ENCODE peak calls at places on chromosome 22, in eight cellular contexts. I is heart left ventricle, J is transverse colon, G is AG04450, F is brain microvascular endothelial cell, W is heart right ventricle, H is esophagus squamous epithelium, T is fibroblast of lung. U is an unnamed sample.

GRCh38 chr22:45608763-45609180 is 62.9 kb upstream of the ATXN10 start:
- DNase-seq in I (no peak), J (no peak), G (no peak), F (peak; percentile 56), W (no peak), H (no peak), T (peak; percentile 43), U (no peak)

GRCh38 chr22:22858559-22858937 is 29.1 kb upstream of the IGLL5 start:
- DNase-seq in I (no peak), J (no peak), G (no peak), F (no peak), W (no peak), H (no peak), T (no peak), U (no peak)

GRCh38 chr22:29269731-29270474 is 1.8 kb downstream of the EWSR1 start:
- DNase-seq in I (no peak), J (no peak), G (no peak), F (no peak), W (no peak), H (no peak), T (no peak), U (no peak)

GRCh38 chr22:46696614-46697013 is 41.4 kb downstream of the CERK start:
- DNase-seq in I (no peak), J (no peak), G (no peak), F (no peak), W (no peak), H (no peak), T (no peak), U (no peak)

GRCh38 chr22:23115825-23116494 is 25.8 kb downstream of the RSPH14 start:
- DNase-seq in I (no peak), J (no peak), G (no peak), F (no peak), W (no peak), H (no peak), T (no peak), U (no peak)

GRCh38 chr22:43152355-43153071 is 1.2 kb downstream of the TSPO start:
- DNase-seq in I (peak; percentile 88), J (peak; percentile 88), G (no peak), F (no peak), W (peak; percentile 70), H (peak; percentile 31), T (peak; percentile 51), U (peak; percentile 89)

GRCh38 chr22:44667829-44668189 is 34.2 kb upstream of the PRR5 start:
- DNase-seq in I (no peak), J (peak; percentile 53), G (no peak), F (no peak), W (no peak), H (no peak), T (no peak), U (no peak)

GRCh38 chr22:33652596-33652995 is 267.7 kb downstream of the LARGE1 start:
- DNase-seq in I (no peak), J (no peak), G (no peak), F (peak; percentile 1), W (no peak), H (no peak), T (no peak), U (no peak)

GRCh38 chr22:44473166-44473565 is 24.9 kb downstream of the RTL6 start:
- DNase-seq in I (no peak), J (no peak), G (no peak), F (no peak), W (no peak), H (no peak), T (no peak), U (no peak)

GRCh38 chr22:17838180-17838865 is 64.1 kb upstream of the BID start:
- DNase-seq in I (no peak), J (no peak), G (no peak), F (no peak), W (no peak), H (no peak), T (no peak), U (no peak)

GRCh38 chr22:50074551-50075042 is 10.6 kb downstream of the MLC1 start:
- DNase-seq in I (no peak), J (peak; percentile 67), G (no peak), F (no peak), W (no peak), H (no peak), T (no peak), U (no peak)

GRCh38 chr22:23154461-23154860 is 9.2 kb downstream of the RAB36 start:
- DNase-seq in I (no peak), J (no peak), G (no peak), F (no peak), W (no peak), H (no peak), T (no peak), U (no peak)

GRCh38 chr22:20615533-20616450 is 108.4 kb downstream of the MED15 start:
- DNase-seq in I (no peak), J (no peak), G (no peak), F (no peak), W (no peak), H (no peak), T (no peak), U (no peak)

GRCh38 chr22:32132126-32132525 is 27.0 kb downstream of the C22orf42 start:
- DNase-seq in I (no peak), J (no peak), G (no peak), F (no peak), W (no peak), H (no peak), T (no peak), U (no peak)

GRCh38 chr22:36036167-36036624 is 7.6 kb upstream of the RBFOX2 start:
- DNase-seq in I (no peak), J (no peak), G (no peak), F (no peak), W (no peak), H (no peak), T (no peak), U (no peak)

GRCh38 chr22:39474351-39474991 is 17.7 kb downstream of the MGAT3 start:
- DNase-seq in I (no peak), J (peak; percentile 70), G (no peak), F (no peak), W (no peak), H (no peak), T (no peak), U (no peak)

GRCh38 chr22:30806391-30806861 is 111.8 kb downstream of the OSBP2 start:
- DNase-seq in I (no peak), J (no peak), G (no peak), F (peak; percentile 43), W (no peak), H (no peak), T (peak; percentile 61), U (no peak)

GRCh38 chr22:26573026-26573662 is 16.8 kb downstream of the TPST2 start:
- DNase-seq in I (peak; percentile 77), J (peak; percentile 17), G (no peak), F (no peak), W (peak; percentile 40), H (no peak), T (peak; percentile 56), U (peak; percentile 22)

GRCh38 chr22:23175817-23176644 is 4.3 kb upstream of the BCR start:
- DNase-seq in I (peak; percentile 37), J (no peak), G (no peak), F (no peak), W (no peak), H (no peak), T (no peak), U (no peak)

GRCh38 chr22:19855504-19856409 is 1.1 kb upstream of the GNB1L start:
- DNase-seq in I (peak; percentile 75), J (peak; percentile 59), G (no peak), F (no peak), W (no peak), H (no peak), T (peak; percentile 41), U (no peak)

GRCh38 chr22:31089101-31090100 is 8.3 kb downstream of the SMTN start:
- DNase-seq in I (peak; percentile 52), J (peak; percentile 71), G (no peak), F (no peak), W (peak; percentile 5), H (no peak), T (peak; percentile 62), U (no peak)

GRCh38 chr22:26656896-26657851 is at the start of gene MIAT:
- DNase-seq in I (peak; percentile 71), J (peak; percentile 64), G (no peak), F (peak; percentile 16), W (no peak), H (no peak), T (no peak), U (no peak)

GRCh38 chr22:32859743-32860142 is 58.2 kb downstream of the TIMP3 start:
- DNase-seq in I (no peak), J (no peak), G (no peak), F (no peak), W (no peak), H (no peak), T (no peak), U (no peak)

GRCh38 chr22:45058622-45058912 is 48.8 kb upstream of the PHF21B start:
- DNase-seq in I (no peak), J (no peak), G (no peak), F (no peak), W (no peak), H (no peak), T (no peak), U (no peak)

DNA sequence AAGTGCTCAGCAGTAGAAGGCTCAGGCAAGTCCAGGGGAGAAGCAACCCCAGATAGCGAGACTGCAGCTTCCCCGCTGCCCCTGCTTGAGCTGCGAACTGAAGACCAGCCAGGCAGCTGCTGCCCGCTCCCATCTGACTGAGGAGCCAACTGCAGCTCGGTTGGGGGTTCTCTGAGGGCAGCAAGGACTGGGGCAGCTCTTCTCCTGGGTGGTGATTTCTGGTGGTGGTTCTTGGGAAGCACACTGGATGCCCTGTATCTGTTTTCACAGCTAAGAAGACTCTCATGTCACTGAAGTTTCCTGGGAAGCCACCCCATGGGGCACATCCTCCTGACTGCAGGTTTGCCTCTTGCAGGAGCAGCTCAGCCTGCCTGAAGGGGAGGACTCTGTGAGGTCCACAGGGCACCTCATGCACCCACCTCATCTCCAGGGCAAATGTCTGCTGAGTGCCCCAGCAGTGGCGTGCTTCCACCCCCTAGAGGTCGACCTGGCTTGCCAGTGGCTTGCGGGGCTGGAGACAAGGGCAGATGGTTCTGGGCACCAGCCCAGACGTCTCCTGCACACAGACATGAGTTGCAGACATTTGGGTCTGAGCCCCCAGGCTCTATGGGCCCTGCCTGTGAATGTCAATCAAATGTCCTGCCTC is 801.1 kb downstream of the BRD1 start:
- DNase-seq in I (no peak), J (no peak), G (no peak), F (no peak), W (no peak), H (no peak), T (no peak), U (no peak)
- TF ChIP-seq CTCF in I (no peak), J (no peak), G (no peak), F (no peak), W (no peak), H (no peak), T (no peak), U (peak; percentile 54)

GRCh38 chr22:37747715-37748100 is 50.9 kb downstream of the TRIOBP start:
- DNase-seq in I (peak; percentile 43), J (no peak), G (no peak), F (no peak), W (no peak), H (no peak), T (no peak), U (no peak)
- H3K4me3 ChIP-seq in I (peak overlapping the region; percentile 99), J (peak overlapping the region; percentile 74), G (peak overlapping the region; percentile 86), F (peak overlapping the region; percentile 86), W (peak overlapping the region; percentile 97), H (peak overlapping the region; percentile 89), T (peak overlapping the region; percentile 40), U (peak overlapping the region; percentile 99)

GRCh38 chr22:25027959-25028840 is 75.7 kb downstream of the KIAA1671 start:
- DNase-seq in I (no peak), J (peak; percentile 52), G (no peak), F (peak; percentile 25), W (peak; percentile 46), H (no peak), T (no peak), U (no peak)
- TF ChIP-seq CTCF in I (peak; percentile 27), J (peak; percentile 25), G (no peak), F (peak; percentile 68), W (peak; percentile 33), H (no peak), T (no peak), U (no peak)

GRCh38 chr22:40651057-40651456 is 14.5 kb upstream of the MRTFA start:
- DNase-seq in I (no peak), J (no peak), G (no peak), F (no peak), W (no peak), H (no peak), T (no peak), U (no peak)
- H3K4me3 ChIP-seq in I (peak overlapping the region; percentile 62), J (no peak overlapping the region), G (peak overlapping the region; percentile 43), F (no peak overlapping the region), W (peak overlapping the region; percentile 40), H (no peak overlapping the region), T (peak overlapping the region; percentile 77), U (peak overlapping the region; percentile 70)